ENCODE peak calls at places on chromosomes 2 and 18, in six cellular contexts. B, V, Y, X, M and E are unnamed samples.

GRCh38 chr2:23658466-23658942 is 268.4 kb downstream of the ATAD2B start:
- DNase-seq in B (no peak), V (no peak), Y (no peak), X (no peak), M (peak; percentile 66), E (no peak)

GRCh38 chr2:237041231-237041630 is 44.5 kb upstream of the COPS8 start:
- DNase-seq in B (no peak), V (no peak), Y (no peak), X (no peak), M (no peak), E (no peak)

GRCh38 chr2:182824056-182824758 is 42.2 kb downstream of the FRZB start:
- DNase-seq in B (no peak), V (no peak), Y (no peak), X (no peak), M (no peak), E (no peak)

GRCh38 chr2:96861074-96861473 is 3.3 kb upstream of the ANKRD39 start:
- DNase-seq in B (peak; percentile 47), V (no peak), Y (no peak), X (no peak), M (no peak), E (no peak)

GRCh38 chr2:232854082-232854481 is 16.0 kb upstream of the SNORC start:
- DNase-seq in B (no peak), V (peak; percentile 84), Y (peak; percentile 78), X (no peak), M (peak; percentile 88), E (no peak)

GRCh38 chr2:75528221-75528977 is 32.3 kb downstream of the EVA1A start:
- DNase-seq in B (no peak), V (peak; percentile 14), Y (no peak), X (no peak), M (no peak), E (no peak)

GRCh38 chr2:241764272-241765241 is 12.1 kb upstream of the GAL3ST2 start:
- DNase-seq in B (no peak), V (no peak), Y (no peak), X (no peak), M (no peak), E (no peak)

GRCh38 chr2:45616663-45617411 is 5.8 kb upstream of the SRBD1 start:
- DNase-seq in B (no peak), V (peak; percentile 50), Y (no peak), X (no peak), M (no peak), E (no peak)

GRCh38 chr18:47986724-47987455 is 56.4 kb upstream of the SMAD2 start:
- DNase-seq in B (no peak), V (no peak), Y (no peak), X (no peak), M (no peak), E (no peak)

DNA sequence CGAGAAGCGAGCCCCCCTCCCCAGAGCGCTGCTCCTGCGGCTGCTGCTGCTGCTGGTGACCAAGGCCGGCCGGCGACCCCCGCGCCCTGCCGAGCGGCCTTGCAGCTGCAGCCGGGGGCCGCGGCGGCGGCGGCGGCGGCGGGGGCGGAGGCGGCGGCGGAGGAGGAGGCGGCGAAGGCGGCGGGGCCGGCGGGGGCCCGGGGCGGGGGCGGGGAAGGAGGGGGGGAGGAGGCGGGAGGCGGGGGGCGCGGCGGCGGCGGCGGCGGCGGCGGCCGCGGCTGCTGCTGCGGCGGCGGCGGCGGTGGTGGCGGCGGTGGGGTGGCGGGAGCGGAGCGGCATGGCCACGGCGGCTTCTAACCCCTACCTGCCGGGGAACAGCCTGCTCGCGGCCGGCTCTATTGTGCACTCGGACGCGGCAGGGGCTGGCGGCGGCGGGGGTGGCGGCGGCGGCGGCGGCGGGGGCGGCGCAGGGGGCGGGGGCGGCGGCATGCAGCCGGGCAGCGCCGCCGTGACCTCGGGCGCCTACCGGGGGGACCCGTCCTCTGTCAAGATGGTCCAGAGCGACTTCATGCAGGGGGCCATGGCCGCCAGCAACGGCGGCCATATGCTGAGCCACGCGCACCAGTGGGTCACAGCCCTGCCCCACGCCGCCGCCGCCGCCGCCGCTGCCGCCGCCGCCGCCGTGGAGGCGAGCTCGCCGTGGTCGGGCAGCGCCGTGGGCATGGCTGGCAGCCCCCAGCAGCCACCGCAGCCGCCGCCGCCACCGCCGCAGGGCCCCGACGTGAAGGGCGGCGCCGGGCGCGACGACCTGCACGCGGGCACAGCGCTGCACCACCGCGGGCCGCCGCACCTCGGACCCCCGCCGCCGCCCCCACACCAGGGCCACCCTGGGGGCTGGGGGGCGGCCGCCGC is 1.5 kb downstream of the POU3F3 start:
- DNase-seq in B (no peak), V (no peak), Y (no peak), X (no peak), M (no peak), E (no peak)
- H3K4me3 ChIP-seq in B (peak overlapping the region; percentile 33), V (peak overlapping the region; percentile 44), Y (no peak overlapping the region), X (no peak overlapping the region), M (no peak overlapping the region), E (no peak overlapping the region)

GRCh38 chr2:196131949-196132925 is 39.1 kb downstream of the STK17B start:
- DNase-seq in B (no peak), V (no peak), Y (no peak), X (no peak), M (no peak), E (peak; percentile 27)

GRCh38 chr2:196140213-196140612 is 31.2 kb downstream of the STK17B start:
- DNase-seq in B (no peak), V (no peak), Y (no peak), X (no peak), M (no peak), E (no peak)

GRCh38 chr2:196137271-196137670 is 34.1 kb downstream of the STK17B start:
- DNase-seq in B (no peak), V (no peak), Y (no peak), X (no peak), M (no peak), E (no peak)

GRCh38 chr2:196131384-196131861 is 40.0 kb downstream of the STK17B start:
- DNase-seq in B (peak; percentile 53), V (peak; percentile 66), Y (peak; percentile 66), X (no peak), M (peak; percentile 47), E (peak; percentile 91)

DNA sequence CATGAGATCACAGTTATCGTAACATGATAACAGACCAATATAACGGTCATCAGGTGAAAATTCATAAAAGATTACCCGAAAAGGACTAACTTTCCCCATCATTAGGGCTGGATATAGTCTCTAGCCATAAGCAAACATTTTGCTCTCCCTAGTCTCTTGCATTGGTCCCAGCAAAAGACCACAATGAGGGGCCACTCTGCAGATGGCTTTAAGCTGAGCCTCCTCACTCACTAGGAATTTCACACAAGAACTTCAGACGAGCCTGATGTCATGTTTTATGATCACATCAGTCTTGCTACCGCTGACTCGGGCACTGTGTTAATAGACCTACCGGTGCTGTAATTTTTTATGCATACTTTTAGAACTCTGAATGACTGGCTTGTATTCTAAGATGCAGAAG is 35.2 kb downstream of the STK17B start:
- DNase-seq in B (no peak), V (no peak), Y (no peak), X (no peak), M (no peak), E (no peak)
- H3K4me3 ChIP-seq in B (no peak overlapping the region), V (no peak overlapping the region), Y (no peak overlapping the region), X (no peak overlapping the region), M (no peak overlapping the region), E (no peak overlapping the region)

GRCh38 chr2:202036601-202037037 is 3.0 kb downstream of the FZD7 start:
- DNase-seq in B (no peak), V (no peak), Y (no peak), X (no peak), M (no peak), E (no peak)
- H3K4me3 ChIP-seq in B (no peak overlapping the region), V (no peak overlapping the region), Y (no peak overlapping the region), X (no peak overlapping the region), M (peak overlapping the region; percentile 68), E (no peak overlapping the region)

GRCh38 chr18:59707306-59707705 is 10.1 kb upstream of the CCBE1 start:
- DNase-seq in B (no peak), V (no peak), Y (no peak), X (no peak), M (no peak), E (peak; percentile 28)
- H3K4me3 ChIP-seq in B (no peak overlapping the region), V (no peak overlapping the region), Y (no peak overlapping the region), X (no peak overlapping the region), M (no peak overlapping the region), E (no peak overlapping the region)

GRCh38 chr2:64204006-64204632 is 59.9 kb upstream of the PELI1 start:
- DNase-seq in B (peak; percentile 64), V (no peak), Y (no peak), X (no peak), M (peak; percentile 59), E (no peak)

GRCh38 chr2:64202206-64202864 is 58.1 kb upstream of the PELI1 start:
- DNase-seq in B (no peak), V (peak; percentile 68), Y (no peak), X (no peak), M (peak; percentile 23), E (no peak)

GRCh38 chr2:64204716-64205115 is 60.5 kb upstream of the PELI1 start:
- DNase-seq in B (no peak), V (no peak), Y (no peak), X (no peak), M (no peak), E (no peak)

GRCh38 chr2:64205415-64205814 is 61.2 kb upstream of the PELI1 start:
- DNase-seq in B (no peak), V (no peak), Y (no peak), X (no peak), M (no peak), E (no peak)

GRCh38 chr2:64203131-64204005 is 59.1 kb upstream of the PELI1 start:
- DNase-seq in B (no peak), V (no peak), Y (no peak), X (no peak), M (no peak), E (no peak)
- H3K4me3 ChIP-seq in B (no peak overlapping the region), V (no peak overlapping the region), Y (no peak overlapping the region), X (no peak overlapping the region), M (no peak overlapping the region), E (no peak overlapping the region)

DNA sequence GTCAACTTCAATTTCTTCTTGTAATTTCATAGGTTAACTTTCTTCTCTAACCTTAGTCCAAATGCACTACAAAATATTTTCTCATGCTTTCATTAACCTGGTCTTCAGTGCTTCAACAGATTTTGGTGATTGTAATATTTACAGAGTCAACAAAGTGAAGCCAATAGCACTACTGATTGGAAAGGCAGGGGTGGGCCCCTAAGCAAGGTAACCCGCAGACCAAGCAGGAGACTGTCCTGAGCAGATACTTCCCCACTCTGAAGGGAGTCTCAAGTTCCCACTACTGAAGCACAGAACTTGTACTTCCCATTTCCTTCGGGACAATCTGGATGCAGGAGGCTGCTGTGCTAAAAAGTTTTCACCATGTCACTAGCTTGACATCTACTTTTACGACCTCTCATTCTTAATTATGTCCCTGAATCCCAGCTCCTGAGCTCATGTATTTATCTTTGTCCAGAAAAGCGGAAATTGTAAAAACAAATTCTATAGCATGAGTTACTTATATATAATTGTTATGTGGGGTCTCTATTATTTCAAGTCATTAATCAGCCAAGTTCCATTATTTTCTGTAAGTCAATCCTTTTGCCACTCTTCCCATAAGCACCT is 311.6 kb upstream of the REV1 start:
- DNase-seq in B (no peak), V (no peak), Y (no peak), X (no peak), M (no peak), E (no peak)
- H3K4me3 ChIP-seq in B (no peak overlapping the region), V (no peak overlapping the region), Y (no peak overlapping the region), X (no peak overlapping the region), M (no peak overlapping the region), E (no peak overlapping the region)